ENCODE peak calls at places on chromosomes 11 and 22, in seven cellular contexts. One of them, this sample, is unnamed. For H3K9me3, the result is how much of the 10 kb centered on the place peaks cover.

GRCh38 chr22:24694971-24695928 is 79.3 kb downstream of the PIWIL3 start:
- DNase-seq in stomach: no peak
- DNase-seq in CD4-positive, alpha-beta memory T cell: no peak
- DNase-seq in GM23248: no peak
- DNase-seq in MM.1S: no peak
- DNase-seq in MG63: no peak
- DNase-seq in cardiac muscle cell: no peak
- DNase-seq in this sample: no peak

GRCh38 chr11:70524096-70524922 is 126.0 kb downstream of the CTTN start:
- DNase-seq in stomach: no peak
- DNase-seq in MG63: no peak
- DNase-seq in cardiac muscle cell: peak
- DNase-seq in MM.1S: no peak
- DNase-seq in CD4-positive, alpha-beta memory T cell: no peak
- DNase-seq in GM23248: no peak
- DNase-seq in this sample: no peak

GRCh38 chr11:126817096-126817495 is 183.5 kb downstream of the KIRREL3 start:
- DNase-seq in MM.1S: no peak
- DNase-seq in MG63: peak
- DNase-seq in CD4-positive, alpha-beta memory T cell: no peak
- DNase-seq in stomach: no peak
- DNase-seq in GM23248: peak
- DNase-seq in cardiac muscle cell: no peak
- DNase-seq in this sample: no peak

GRCh38 chr11:95229199-95230053 is 1.6 kb downstream of the SESN3 start:
- DNase-seq in GM23248: peak
- DNase-seq in CD4-positive, alpha-beta memory T cell: peak
- DNase-seq in MG63: no peak
- DNase-seq in cardiac muscle cell: peak
- DNase-seq in stomach: no peak
- DNase-seq in MM.1S: peak
- DNase-seq in this sample: no peak

GRCh38 chr11:94449437-94449836 is 44.2 kb downstream of the MRE11 start:
- DNase-seq in MM.1S: no peak
- DNase-seq in MG63: no peak
- DNase-seq in GM23248: peak
- DNase-seq in stomach: no peak
- DNase-seq in CD4-positive, alpha-beta memory T cell: no peak
- DNase-seq in cardiac muscle cell: peak
- DNase-seq in this sample: no peak

GRCh38 chr11:83122050-83122449 is 34.9 kb upstream of the PCF11 start:
- DNase-seq in CD4-positive, alpha-beta memory T cell: no peak
- DNase-seq in stomach: no peak
- DNase-seq in MM.1S: no peak
- DNase-seq in cardiac muscle cell: no peak
- DNase-seq in GM23248: no peak
- DNase-seq in MG63: no peak
- DNase-seq in this sample: no peak

GRCh38 chr22:40512426-40513136 is 123.9 kb downstream of the MRTFA start:
- DNase-seq in CD4-positive, alpha-beta memory T cell: no peak
- DNase-seq in MG63: peak
- DNase-seq in MM.1S: no peak
- DNase-seq in stomach: no peak
- DNase-seq in cardiac muscle cell: peak
- DNase-seq in GM23248: peak
- DNase-seq in this sample: peak

GRCh38 chr22:44399906-44400762 is 87.4 kb upstream of the SHISAL1 start:
- DNase-seq in MG63: no peak
- DNase-seq in GM23248: no peak
- DNase-seq in MM.1S: no peak
- DNase-seq in stomach: peak
- DNase-seq in CD4-positive, alpha-beta memory T cell: no peak
- DNase-seq in cardiac muscle cell: no peak
- DNase-seq in this sample: peak

GRCh38 chr11:119835804-119836203 is 106.8 kb upstream of the NECTIN1 start:
- DNase-seq in stomach: no peak
- DNase-seq in MG63: no peak
- DNase-seq in cardiac muscle cell: no peak
- DNase-seq in MM.1S: no peak
- DNase-seq in CD4-positive, alpha-beta memory T cell: no peak
- DNase-seq in GM23248: no peak
- DNase-seq in this sample: no peak

GRCh38 chr11:85718991-85719807 is 33.2 kb upstream of the CCDC89 start:
- DNase-seq in MM.1S: no peak
- DNase-seq in CD4-positive, alpha-beta memory T cell: no peak
- DNase-seq in GM23248: peak
- DNase-seq in stomach: no peak
- DNase-seq in MG63: peak
- DNase-seq in cardiac muscle cell: peak
- DNase-seq in this sample: no peak

GRCh38 chr11:74818283-74818946 is 69.8 kb downstream of the RNF169 start:
- DNase-seq in cardiac muscle cell: no peak
- DNase-seq in GM23248: no peak
- DNase-seq in CD4-positive, alpha-beta memory T cell: no peak
- DNase-seq in MG63: no peak
- DNase-seq in stomach: no peak
- DNase-seq in MM.1S: no peak
- DNase-seq in this sample: no peak

GRCh38 chr11:114080219-114080618 is 20.7 kb downstream of the ZBTB16 start:
- DNase-seq in GM23248: peak
- DNase-seq in stomach: no peak
- DNase-seq in MM.1S: peak
- DNase-seq in CD4-positive, alpha-beta memory T cell: peak
- DNase-seq in cardiac muscle cell: peak
- DNase-seq in MG63: no peak
- DNase-seq in this sample: no peak

GRCh38 chr11:123511037-123511870 is 81.2 kb downstream of the GRAMD1B start:
- DNase-seq in MG63: peak
- DNase-seq in stomach: peak
- DNase-seq in cardiac muscle cell: peak
- DNase-seq in CD4-positive, alpha-beta memory T cell: peak
- DNase-seq in GM23248: peak
- DNase-seq in MM.1S: peak
- DNase-seq in this sample: peak

GRCh38 chr22:30717331-30717921 is 22.8 kb downstream of the OSBP2 start:
- DNase-seq in GM23248: peak
- DNase-seq in stomach: no peak
- DNase-seq in cardiac muscle cell: peak
- DNase-seq in MM.1S: no peak
- DNase-seq in MG63: peak
- DNase-seq in CD4-positive, alpha-beta memory T cell: no peak
- DNase-seq in this sample: no peak

GRCh38 chr11:35349897-35350296 is 69.5 kb downstream of the SLC1A2 start:
- DNase-seq in MG63: no peak
- DNase-seq in CD4-positive, alpha-beta memory T cell: no peak
- DNase-seq in cardiac muscle cell: no peak
- DNase-seq in stomach: no peak
- DNase-seq in GM23248: no peak
- DNase-seq in MM.1S: no peak
- DNase-seq in this sample: no peak

GRCh38 chr11:35348898-35349687 is 70.3 kb downstream of the SLC1A2 start:
- DNase-seq in stomach: no peak
- DNase-seq in GM23248: no peak
- DNase-seq in MG63: no peak
- DNase-seq in CD4-positive, alpha-beta memory T cell: no peak
- DNase-seq in cardiac muscle cell: no peak
- DNase-seq in MM.1S: no peak
- DNase-seq in this sample: no peak

GRCh38 chr11:35354644-35355043 is 64.7 kb downstream of the SLC1A2 start:
- DNase-seq in stomach: no peak
- DNase-seq in GM23248: peak
- DNase-seq in cardiac muscle cell: no peak
- DNase-seq in MG63: no peak
- DNase-seq in CD4-positive, alpha-beta memory T cell: no peak
- DNase-seq in MM.1S: no peak
- DNase-seq in this sample: no peak

GRCh38 chr11:35355102-35355749 is 64.1 kb downstream of the SLC1A2 start:
- DNase-seq in CD4-positive, alpha-beta memory T cell: no peak
- DNase-seq in cardiac muscle cell: no peak
- DNase-seq in MM.1S: no peak
- DNase-seq in stomach: no peak
- DNase-seq in MG63: no peak
- DNase-seq in GM23248: no peak
- DNase-seq in this sample: no peak

DNA sequence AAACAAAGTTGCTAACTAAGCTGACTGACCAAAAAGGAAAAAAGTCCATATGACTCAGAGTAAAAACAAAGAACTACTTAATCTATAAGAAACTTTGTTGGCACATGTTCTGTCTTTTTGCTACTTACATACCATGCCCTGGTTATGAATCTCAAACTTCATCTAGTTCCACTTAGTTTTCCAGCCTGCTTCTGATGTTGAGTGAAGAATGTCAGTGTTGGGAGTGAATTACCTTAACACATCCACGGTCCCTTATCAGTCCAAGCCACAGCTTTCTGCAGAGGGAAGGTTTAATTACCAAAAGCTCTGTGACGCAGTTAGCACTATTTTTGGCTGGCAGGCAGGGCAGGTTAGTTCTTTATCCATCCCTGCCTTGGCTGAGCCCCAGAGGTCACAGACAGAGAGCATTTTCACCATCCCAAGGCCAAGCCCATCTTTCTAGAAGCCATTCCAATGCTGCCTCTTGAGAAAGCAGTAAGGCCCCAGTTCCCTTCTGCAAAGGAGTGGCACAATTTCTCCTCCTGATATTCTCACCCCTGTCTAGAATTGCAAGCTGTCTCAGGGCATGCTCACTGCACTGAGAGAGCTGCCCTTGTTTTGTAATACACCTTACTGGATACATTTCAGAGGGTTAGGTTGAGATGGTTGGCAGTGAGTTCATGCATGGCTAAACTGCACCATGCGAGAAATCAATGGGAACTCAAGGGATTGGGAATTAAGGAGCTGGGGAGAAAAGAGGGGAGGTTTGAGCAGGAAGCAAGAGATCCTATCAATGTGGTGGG is 67.1 kb downstream of the SLC1A2 start:
- DNase-seq in stomach: peak
- DNase-seq in MM.1S: no peak
- DNase-seq in cardiac muscle cell: peak
- DNase-seq in CD4-positive, alpha-beta memory T cell: no peak
- DNase-seq in GM23248: peak
- DNase-seq in MG63: peak
- DNase-seq in this sample: peak
- H3K9me3 ChIP-seq in stomach: under half
- H3K9me3 ChIP-seq in MM.1S: under half
- H3K9me3 ChIP-seq in cardiac muscle cell: under half
- H3K9me3 ChIP-seq in CD4-positive, alpha-beta memory T cell: under half
- H3K9me3 ChIP-seq in GM23248: under half
- H3K9me3 ChIP-seq in MG63: under half
- H3K9me3 ChIP-seq in this sample: under half

DNA sequence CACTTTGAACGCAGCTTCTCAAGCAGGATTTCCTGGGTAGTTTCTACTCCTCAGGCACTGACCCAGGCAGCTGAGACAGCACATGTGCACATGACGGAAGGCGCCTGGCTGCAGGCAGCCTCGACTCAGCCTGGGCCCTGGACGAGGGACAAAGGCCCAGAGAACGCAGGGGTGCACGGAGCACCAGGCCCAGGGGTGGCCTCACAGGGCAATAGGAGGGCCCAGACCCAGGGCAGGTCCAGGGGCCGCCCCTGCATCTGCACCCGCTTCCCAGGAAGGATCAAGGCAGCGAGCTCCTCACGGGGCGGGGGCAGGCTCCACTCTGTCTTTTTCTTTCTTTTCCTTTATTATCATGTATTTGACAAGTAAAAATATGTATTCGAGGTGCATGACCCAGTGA is 208.4 kb downstream of the BRD1 start:
- DNase-seq in MM.1S: no peak
- DNase-seq in GM23248: no peak
- DNase-seq in CD4-positive, alpha-beta memory T cell: no peak
- DNase-seq in stomach: no peak
- DNase-seq in MG63: no peak
- DNase-seq in cardiac muscle cell: no peak
- DNase-seq in this sample: no peak
- H3K9me3 ChIP-seq in MM.1S: under half
- H3K9me3 ChIP-seq in GM23248: under half
- H3K9me3 ChIP-seq in CD4-positive, alpha-beta memory T cell: under half
- H3K9me3 ChIP-seq in stomach: under half
- H3K9me3 ChIP-seq in MG63: under half
- H3K9me3 ChIP-seq in cardiac muscle cell: under half
- H3K9me3 ChIP-seq in this sample: under half

GRCh38 chr11:107583629-107584195 is 7.2 kb upstream of the ELMOD1 start:
- DNase-seq in CD4-positive, alpha-beta memory T cell: no peak
- DNase-seq in MM.1S: peak
- DNase-seq in GM23248: peak
- DNase-seq in MG63: no peak
- DNase-seq in cardiac muscle cell: no peak
- DNase-seq in stomach: no peak
- DNase-seq in this sample: no peak
- H3K9me3 ChIP-seq in CD4-positive, alpha-beta memory T cell: under half
- H3K9me3 ChIP-seq in MM.1S: under half
- H3K9me3 ChIP-seq in GM23248: under half
- H3K9me3 ChIP-seq in MG63: under half
- H3K9me3 ChIP-seq in cardiac muscle cell: under half
- H3K9me3 ChIP-seq in stomach: under half
- H3K9me3 ChIP-seq in this sample: under half

GRCh38 chr11:133477263-133477625 is 55.1 kb downstream of the OPCML start:
- DNase-seq in CD4-positive, alpha-beta memory T cell: no peak
- DNase-seq in GM23248: no peak
- DNase-seq in stomach: no peak
- DNase-seq in cardiac muscle cell: no peak
- DNase-seq in MM.1S: no peak
- DNase-seq in MG63: no peak
- DNase-seq in this sample: no peak

GRCh38 chr11:133479209-133479608 is 53.1 kb downstream of the OPCML start:
- DNase-seq in MG63: no peak
- DNase-seq in stomach: no peak
- DNase-seq in CD4-positive, alpha-beta memory T cell: no peak
- DNase-seq in MM.1S: no peak
- DNase-seq in cardiac muscle cell: no peak
- DNase-seq in GM23248: no peak
- DNase-seq in this sample: no peak

GRCh38 chr11:133474461-133474860 is 57.8 kb downstream of the OPCML start:
- DNase-seq in MM.1S: no peak
- DNase-seq in MG63: no peak
- DNase-seq in GM23248: no peak
- DNase-seq in cardiac muscle cell: no peak
- DNase-seq in CD4-positive, alpha-beta memory T cell: no peak
- DNase-seq in stomach: no peak
- DNase-seq in this sample: no peak

DNA sequence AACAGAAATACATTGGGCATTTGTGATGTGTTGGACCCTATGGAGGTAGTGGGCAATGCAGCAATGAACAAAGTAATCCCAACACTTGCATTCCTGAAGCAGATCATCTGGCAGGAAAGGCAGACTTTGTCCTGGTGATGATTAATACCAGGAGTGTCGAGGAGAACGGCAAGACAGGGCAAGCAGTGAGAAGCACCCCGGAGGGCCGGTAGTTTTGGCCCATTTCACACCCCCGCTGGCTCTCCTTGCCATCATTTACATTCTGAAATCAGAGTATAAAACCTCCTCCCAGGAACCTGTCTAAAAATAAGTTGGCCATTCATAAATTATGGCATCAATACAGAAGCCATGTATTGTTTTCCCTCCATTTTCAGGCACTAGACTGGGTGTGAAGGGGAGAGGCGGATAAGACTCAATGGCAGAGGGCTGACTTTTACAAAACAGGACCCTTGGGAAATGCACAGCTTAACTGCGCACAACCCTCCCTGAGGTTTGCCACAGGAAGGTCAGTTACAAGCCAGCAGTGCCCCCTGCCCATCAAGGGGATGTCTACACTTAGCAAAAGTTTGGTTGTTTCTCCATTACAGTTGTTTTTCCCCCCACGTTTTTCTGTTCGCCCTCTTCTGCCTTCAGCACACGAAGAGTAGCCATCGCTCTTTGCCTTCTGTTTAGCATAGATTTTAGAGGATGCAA is 55.6 kb downstream of the OPCML start:
- DNase-seq in stomach: no peak
- DNase-seq in GM23248: no peak
- DNase-seq in CD4-positive, alpha-beta memory T cell: no peak
- DNase-seq in cardiac muscle cell: no peak
- DNase-seq in MM.1S: no peak
- DNase-seq in MG63: no peak
- DNase-seq in this sample: no peak
- H3K9me3 ChIP-seq in stomach: under half
- H3K9me3 ChIP-seq in GM23248: under half
- H3K9me3 ChIP-seq in CD4-positive, alpha-beta memory T cell: under half
- H3K9me3 ChIP-seq in cardiac muscle cell: under half
- H3K9me3 ChIP-seq in MM.1S: under half
- H3K9me3 ChIP-seq in MG63: under half
- H3K9me3 ChIP-seq in this sample: under half